ENCODE peak calls at places on chromosomes 3 and 15, in five cellular contexts. N is nephron progenitor cell, S is activated T-cell treated with anti-CD3 and anti-CD28 coated beads for 1 hour, V is posterior cingulate gyrus, C is colonic mucosa. A is an unnamed sample.

GRCh38 chr3:178802993-178803693 is 266.9 kb downstream of the KCNMB2 start:
- DNase-seq in N (no peak), S (no peak), V (no peak), C (no peak), A (no peak)

GRCh38 chr3:118884748-118885206 is 149.9 kb downstream of the IGSF11 start:
- DNase-seq in N (peak; percentile 82), S (peak; percentile 83), V (peak; percentile 93), C (peak; percentile 71), A (peak; percentile 20)

GRCh38 chr3:123344941-123345594 is 103.8 kb downstream of the ADCY5 start:
- DNase-seq in N (no peak), S (no peak), V (no peak), C (no peak), A (no peak)

GRCh38 chr3:172390792-172391191 is 57.5 kb downstream of the GHSR start:
- DNase-seq in N (no peak), S (no peak), V (no peak), C (no peak), A (no peak)

GRCh38 chr3:115470254-115470653 is 153.1 kb upstream of the GAP43 start:
- DNase-seq in N (no peak), S (no peak), V (no peak), C (no peak), A (no peak)

GRCh38 chr3:98730338-98730737 is 32.8 kb upstream of the ST3GAL6 start:
- DNase-seq in N (no peak), S (no peak), V (no peak), C (no peak), A (no peak)

GRCh38 chr3:51992017-51992682 is 3.5 kb downstream of the RPL29 start:
- DNase-seq in N (no peak), S (no peak), V (no peak), C (no peak), A (no peak)

GRCh38 chr15:90365414-90366055 is 13.5 kb downstream of the ZNF774 start:
- DNase-seq in N (no peak), S (no peak), V (peak; percentile 20), C (no peak), A (no peak)

GRCh38 chr3:46435327-46435726 is 28.3 kb downstream of the CCRL2 start:
- DNase-seq in N (no peak), S (no peak), V (no peak), C (no peak), A (no peak)

GRCh38 chr3:171108066-171108465 is 81.5 kb upstream of the SLC2A2 start:
- DNase-seq in N (no peak), S (no peak), V (no peak), C (no peak), A (no peak)

GRCh38 chr15:97301166-97301565 is 659.3 kb upstream of the ARRDC4 start:
- DNase-seq in N (no peak), S (no peak), V (no peak), C (no peak), A (no peak)

GRCh38 chr15:27449041-27449440 is 478.1 kb downstream of the GABRG3 start:
- DNase-seq in N (no peak), S (no peak), V (peak; percentile 60), C (no peak), A (no peak)

GRCh38 chr3:1967525-1967924 is 131.1 kb upstream of the CNTN4 start:
- DNase-seq in N (no peak), S (no peak), V (no peak), C (no peak), A (no peak)

GRCh38 chr3:46847744-46848143 is 15.5 kb downstream of the MYL3 start:
- DNase-seq in N (no peak), S (no peak), V (peak; percentile 44), C (no peak), A (no peak)

GRCh38 chr15:51195459-51195858 is 100.8 kb upstream of the TNFAIP8L3 start:
- DNase-seq in N (no peak), S (no peak), V (no peak), C (no peak), A (no peak)

GRCh38 chr15:83457149-83457548 is 10.0 kb downstream of the SH3GL3 start:
- DNase-seq in N (no peak), S (no peak), V (no peak), C (no peak), A (no peak)

GRCh38 chr3:171201825-171202224 is 175.3 kb upstream of the SLC2A2 start:
- DNase-seq in N (no peak), S (no peak), V (no peak), C (no peak), A (no peak)

GRCh38 chr3:141078200-141078599 is 27.1 kb downstream of the SPSB4 start:
- DNase-seq in N (no peak), S (no peak), V (no peak), C (no peak), A (no peak)

GRCh38 chr3:32399030-32399620 is 7.5 kb downstream of the CMTM7 start:
- DNase-seq in N (peak; percentile 25), S (no peak), V (no peak), C (peak; percentile 58), A (no peak)

GRCh38 chr3:169133178-169134161 is 530.0 kb downstream of the MECOM start:
- DNase-seq in N (no peak), S (no peak), V (no peak), C (no peak), A (no peak)

GRCh38 chr3:129211772-129212171 is 28.1 kb upstream of the CNBP start:
- DNase-seq in N (no peak), S (no peak), V (peak; percentile 61), C (peak; percentile 93), A (no peak)

GRCh38 chr3:139353920-139354556 is 10.2 kb downstream of the MRPS22 start:
- DNase-seq in N (no peak), S (no peak), V (no peak), C (no peak), A (peak; percentile 36)

GRCh38 chr3:55333923-55334322 is 153.2 kb downstream of the WNT5A start:
- DNase-seq in N (no peak), S (no peak), V (no peak), C (no peak), A (no peak)

GRCh38 chr3:36591959-36592358 is 172.4 kb downstream of the DCLK3 start:
- DNase-seq in N (no peak), S (no peak), V (no peak), C (no peak), A (no peak)

GRCh38 chr3:190026154-190026553 is 94.5 kb downstream of the P3H2 start:
- DNase-seq in N (no peak), S (no peak), V (no peak), C (no peak), A (no peak)

GRCh38 chr3:159239054-159239453 is 437.2 kb downstream of the MFSD1 start:
- DNase-seq in N (no peak), S (no peak), V (no peak), C (no peak), A (no peak)

GRCh38 chr15:26867199-26868007 is 541 bp downstream of the GABRA5 start:
- DNase-seq in N (peak; percentile 51), S (no peak), V (peak; percentile 78), C (no peak), A (no peak)

GRCh38 chr3:146308222-146308621 is 57.3 kb upstream of the PLSCR4 start:
- DNase-seq in N (no peak), S (no peak), V (no peak), C (no peak), A (no peak)

GRCh38 chr15:93266291-93266690 is 177.3 kb upstream of the RGMA start:
- DNase-seq in N (no peak), S (no peak), V (no peak), C (no peak), A (no peak)

GRCh38 chr15:63288778-63289378 is 11.5 kb downstream of the APH1B start:
- DNase-seq in N (no peak), S (no peak), V (no peak), C (no peak), A (no peak)

GRCh38 chr15:81894069-81894468 is 151.7 kb downstream of the MEX3B start:
- DNase-seq in N (no peak), S (no peak), V (no peak), C (no peak), A (no peak)

GRCh38 chr3:29693863-29694262 is 413.0 kb downstream of the RBMS3 start:
- DNase-seq in N (peak; percentile 20), S (no peak), V (no peak), C (no peak), A (no peak)